ENCODE peak calls at places on chromosomes 7 and 10, in ten cellular contexts. P is NCI-H1694 treated with DMSO at 0.1 percent for 48 hours, M is NCI-H2029 treated with DMSO at 0.1 percent for 48 hours, A is IMR-90, R is NCI-H1105 treated with DMSO at 0.1 percent for 48 hours, K is amygdala, V is iPS-NIHi11, B is mucosa of gallbladder, Z is globus pallidus, D is ovary. O is an unnamed sample.

GRCh38 chr7:23349484-23350157 is 50.5 kb downstream of the MALSU1 start:
- DNase-seq in P (no peak), M (no peak), A (peak), R (no peak), K (no peak), V (peak), B (no peak), Z (no peak), D (no peak), O (no peak)

GRCh38 chr10:49595003-49595712 is 15.0 kb upstream of the SLC18A3 start:
- DNase-seq in P (no peak), M (no peak), A (no peak), R (no peak), K (no peak), V (no peak), B (no peak), Z (no peak), D (no peak), O (no peak)

GRCh38 chr10:126459878-126460481 is 71.7 kb upstream of the ADAM12 start:
- DNase-seq in P (no peak), M (no peak), A (peak), R (no peak), K (no peak), V (no peak), B (no peak), Z (no peak), D (no peak), O (no peak)

GRCh38 chr7:156612930-156613329 is 27.6 kb upstream of the RNF32 start:
- DNase-seq in P (no peak), M (no peak), A (no peak), R (no peak), K (no peak), V (no peak), B (peak), Z (no peak), D (no peak), O (no peak)

GRCh38 chr10:15370212-15370740 is 813 bp downstream of the FAM171A1 start:
- DNase-seq in P (no peak), M (no peak), A (peak), R (no peak), K (no peak), V (peak), B (no peak), Z (no peak), D (peak), O (peak)

GRCh38 chr10:131082201-131082850 is 229.2 kb downstream of the TCERG1L start:
- DNase-seq in P (no peak), M (no peak), A (no peak), R (no peak), K (no peak), V (no peak), B (no peak), Z (no peak), D (no peak), O (peak)

GRCh38 chr7:104175336-104175984 is 32.4 kb downstream of the ORC5 start:
- DNase-seq in P (no peak), M (no peak), A (peak), R (no peak), K (no peak), V (no peak), B (no peak), Z (no peak), D (no peak), O (no peak)

GRCh38 chr7:51727441-51727840 is 410.8 kb upstream of the COBL start:
- DNase-seq in P (no peak), M (no peak), A (no peak), R (no peak), K (no peak), V (no peak), B (no peak), Z (no peak), D (no peak), O (no peak)

GRCh38 chr7:23449941-23450340 is 20.4 kb downstream of the IGF2BP3 start:
- DNase-seq in P (no peak), M (no peak), A (no peak), R (no peak), K (no peak), V (no peak), B (no peak), Z (no peak), D (no peak), O (no peak)

GRCh38 chr7:48426966-48427555 is 255.8 kb downstream of the ABCA13 start:
- DNase-seq in P (no peak), M (no peak), A (peak), R (peak), K (no peak), V (no peak), B (no peak), Z (no peak), D (no peak), O (no peak)

GRCh38 chr10:98425511-98426352 is 10.8 kb upstream of the PYROXD2 start:
- DNase-seq in P (peak), M (no peak), A (peak), R (no peak), K (no peak), V (peak), B (no peak), Z (peak), D (no peak), O (peak)

GRCh38 chr7:8295638-8296361 is 33.8 kb upstream of the ICA1 start:
- DNase-seq in P (peak), M (peak), A (peak), R (peak), K (no peak), V (peak), B (peak), Z (peak), D (no peak), O (peak)

GRCh38 chr10:19847321-19847720 is 31.1 kb downstream of the PLXDC2 start:
- DNase-seq in P (no peak), M (no peak), A (peak), R (no peak), K (no peak), V (no peak), B (no peak), Z (no peak), D (no peak), O (no peak)

GRCh38 chr7:95330194-95331003 is 6.1 kb upstream of the PON1 start:
- DNase-seq in P (no peak), M (peak), A (no peak), R (no peak), K (no peak), V (no peak), B (no peak), Z (peak), D (no peak), O (no peak)

GRCh38 chr10:99938563-99938962 is 71.2 kb downstream of the DNMBP start:
- DNase-seq in P (no peak), M (peak), A (peak), R (no peak), K (no peak), V (no peak), B (no peak), Z (no peak), D (no peak), O (no peak)

GRCh38 chr7:64951250-64951848 is 39.5 kb downstream of the ZNF117 start:
- DNase-seq in P (peak), M (peak), A (peak), R (peak), K (no peak), V (peak), B (no peak), Z (peak), D (no peak), O (peak)

GRCh38 chr7:18671176-18671575 is 175.6 kb downstream of the HDAC9 start:
- DNase-seq in P (no peak), M (no peak), A (no peak), R (no peak), K (no peak), V (no peak), B (no peak), Z (no peak), D (no peak), O (no peak)

GRCh38 chr10:24706479-24707118 is 17.1 kb downstream of the ARHGAP21 start:
- DNase-seq in P (peak), M (no peak), A (peak), R (no peak), K (no peak), V (no peak), B (no peak), Z (peak), D (no peak), O (peak)